ENCODE peak calls at places on chromosomes 1 and 21, in six cellular contexts. X, K, B, G, I and W are unnamed samples.

GRCh38 chr1:81224222-81224621 is 576.5 kb upstream of the ADGRL2 start:
- DNase-seq in X (no peak), K (no peak), B (no peak), G (no peak), I (no peak), W (no peak)

GRCh38 chr1:237154173-237154572 is 112.2 kb downstream of the RYR2 start:
- DNase-seq in X (no peak), K (peak), B (no peak), G (no peak), I (no peak), W (no peak)

GRCh38 chr1:161115132-161115711 is 2.6 kb downstream of the PFDN2 start:
- DNase-seq in X (peak), K (peak), B (peak), G (no peak), I (peak), W (no peak)

GRCh38 chr1:10160173-10160572 is 50.2 kb upstream of the KIF1B start:
- DNase-seq in X (no peak), K (no peak), B (no peak), G (no peak), I (no peak), W (no peak)

GRCh38 chr21:17793675-17794123 is 25.5 kb downstream of the C21orf91 start:
- DNase-seq in X (peak), K (peak), B (no peak), G (no peak), I (peak), W (no peak)

GRCh38 chr1:207245124-207245523 is 76.4 kb upstream of the CD55 start:
- DNase-seq in X (peak), K (no peak), B (no peak), G (no peak), I (no peak), W (no peak)

GRCh38 chr1:215484111-215484914 is 82.8 kb upstream of the KCTD3 start:
- DNase-seq in X (no peak), K (no peak), B (no peak), G (no peak), I (no peak), W (no peak)

GRCh38 chr1:58652351-58653184 is 47.3 kb downstream of the MYSM1 start:
- DNase-seq in X (peak), K (peak), B (peak), G (peak), I (peak), W (peak)

GRCh38 chr1:11692899-11693590 is 1.5 kb downstream of the DRAXIN start:
- DNase-seq in X (peak), K (peak), B (peak), G (no peak), I (peak), W (no peak)

GRCh38 chr1:214537219-214537618 is 14.2 kb downstream of the PTPN14 start:
- DNase-seq in X (no peak), K (peak), B (no peak), G (no peak), I (no peak), W (peak)

GRCh38 chr1:53545663-53546408 is 86.6 kb downstream of the DMRTB1 start:
- DNase-seq in X (no peak), K (no peak), B (no peak), G (no peak), I (no peak), W (no peak)

GRCh38 chr1:153679337-153680119 is 1.0 kb downstream of the NPR1 start:
- DNase-seq in X (peak), K (no peak), B (no peak), G (peak), I (no peak), W (no peak)

GRCh38 chr1:18200136-18200717 is 92.6 kb downstream of the IGSF21 start:
- DNase-seq in X (no peak), K (no peak), B (no peak), G (no peak), I (no peak), W (no peak)

GRCh38 chr1:153494976-153495535 is 34.6 kb upstream of the S100A7 start:
- DNase-seq in X (peak), K (peak), B (no peak), G (peak), I (peak), W (peak)

GRCh38 chr1:180178511-180179161 is 24.0 kb downstream of the QSOX1 start:
- DNase-seq in X (peak), K (peak), B (no peak), G (peak), I (peak), W (peak)

GRCh38 chr21:42304556-42305454 is 10.4 kb downstream of the TFF3 start:
- DNase-seq in X (no peak), K (no peak), B (no peak), G (no peak), I (no peak), W (no peak)

GRCh38 chr1:201904579-201904978 is 15.9 kb downstream of the SHISA4 start:
- DNase-seq in X (peak), K (peak), B (no peak), G (no peak), I (peak), W (no peak)

GRCh38 chr1:25565188-25565591 is 21.8 kb downstream of the LDLRAP1 start:
- DNase-seq in X (no peak), K (peak), B (no peak), G (no peak), I (no peak), W (no peak)

GRCh38 chr1:15952317-15953258 is 23.3 kb downstream of the ZBTB17 start:
- DNase-seq in X (peak), K (peak), B (peak), G (no peak), I (peak), W (no peak)

GRCh38 chr21:39348355-39349210 is at the start of gene HMGN1:
- DNase-seq in X (peak), K (peak), B (peak), G (peak), I (peak), W (peak)